ENCODE peak calls at places on chromosomes 1 and 21, in four cellular contexts. T is esophagus squamous epithelium, C is astrocyte, H is kidney epithelial cell. F is an unnamed sample. For H3K36me3, the result is how much of the 10 kb centered on the place peaks cover.

GRCh38 chr1:32775640-32776337 is 41.4 kb downstream of the YARS1 start:
- DNase-seq in T (no peak), C (peak), H (no peak), F (no peak)

GRCh38 chr1:201061886-201062285 is 38.4 kb upstream of the KIF21B start:
- DNase-seq in T (no peak), C (no peak), H (no peak), F (no peak)

GRCh38 chr1:196773713-196774112 is 927 bp upstream of the CFHR3 start:
- DNase-seq in T (no peak), C (no peak), H (no peak), F (no peak)

GRCh38 chr21:32572574-32573420 is 12.5 kb downstream of the TCP10L start:
- DNase-seq in T (no peak), C (no peak), H (no peak), F (no peak)

GRCh38 chr1:44534771-44535170 is 129.7 kb downstream of the RNF220 start:
- DNase-seq in T (no peak), C (no peak), H (no peak), F (no peak)

GRCh38 chr1:114208659-114209215 is 55.1 kb upstream of the SYT6 start:
- DNase-seq in T (no peak), C (no peak), H (no peak), F (no peak)

GRCh38 chr1:32138965-32139364 is 31.1 kb downstream of the KPNA6 start:
- DNase-seq in T (no peak), C (peak), H (no peak), F (no peak)

GRCh38 chr1:29864431-29865022 is 628.2 kb downstream of the PTPRU start:
- DNase-seq in T (no peak), C (no peak), H (no peak), F (no peak)

GRCh38 chr1:90850181-90850924 is 133.3 kb upstream of the BARHL2 start:
- DNase-seq in T (no peak), C (no peak), H (no peak), F (no peak)

GRCh38 chr1:112044745-112045144 is 55.3 kb upstream of the KCND3 start:
- DNase-seq in T (no peak), C (no peak), H (no peak), F (no peak)

GRCh38 chr1:154741747-154742495 is 128.2 kb downstream of the KCNN3 start:
- DNase-seq in T (no peak), C (peak), H (no peak), F (no peak)

GRCh38 chr1:57254006-57254405 is 169.9 kb downstream of the DAB1 start:
- DNase-seq in T (no peak), C (peak), H (no peak), F (peak)

GRCh38 chr21:41167348-41168342 is at the start of gene BACE2:
- DNase-seq in T (no peak), C (peak), H (no peak), F (no peak)

GRCh38 chr1:156114101-156114918 is at the start of gene LMNA:
- DNase-seq in T (peak), C (peak), H (peak), F (peak)

GRCh38 chr21:35257413-35257812 is 208.3 kb upstream of the RUNX1 start:
- DNase-seq in T (no peak), C (peak), H (peak), F (no peak)

GRCh38 chr1:205916541-205916940 is 26.7 kb downstream of the SLC26A9 start:
- DNase-seq in T (no peak), C (peak), H (no peak), F (no peak)

GRCh38 chr1:42618866-42619265 is 39.4 kb upstream of the PPIH start:
- DNase-seq in T (no peak), C (no peak), H (no peak), F (no peak)

GRCh38 chr1:59779949-59780348 is 34.8 kb upstream of the HOOK1 start:
- DNase-seq in T (no peak), C (no peak), H (no peak), F (no peak)
- TF ChIP-seq CTCF in T (no peak), C (no peak), H (peak), F (no peak)

GRCh38 chr1:160211010-160211790 is 6.0 kb downstream of the PEA15 start:
- DNase-seq in T (no peak), C (no peak), H (no peak), F (no peak)
- H3K36me3 ChIP-seq in T (under half), C (half or more), H (under half), F (half or more)

GRCh38 chr1:244231193-244231571 is 180.1 kb downstream of the ZBTB18 start:
- DNase-seq in T (no peak), C (peak), H (no peak), F (no peak)

GRCh38 chr1:244234009-244234643 is 183.0 kb downstream of the ZBTB18 start:
- DNase-seq in T (no peak), C (no peak), H (no peak), F (no peak)

GRCh38 chr1:244236101-244236500 is 185.0 kb downstream of the ZBTB18 start:
- DNase-seq in T (no peak), C (peak), H (no peak), F (no peak)

GRCh38 chr1:244230470-244230869 is 179.4 kb downstream of the ZBTB18 start:
- DNase-seq in T (no peak), C (no peak), H (no peak), F (no peak)

DNA sequence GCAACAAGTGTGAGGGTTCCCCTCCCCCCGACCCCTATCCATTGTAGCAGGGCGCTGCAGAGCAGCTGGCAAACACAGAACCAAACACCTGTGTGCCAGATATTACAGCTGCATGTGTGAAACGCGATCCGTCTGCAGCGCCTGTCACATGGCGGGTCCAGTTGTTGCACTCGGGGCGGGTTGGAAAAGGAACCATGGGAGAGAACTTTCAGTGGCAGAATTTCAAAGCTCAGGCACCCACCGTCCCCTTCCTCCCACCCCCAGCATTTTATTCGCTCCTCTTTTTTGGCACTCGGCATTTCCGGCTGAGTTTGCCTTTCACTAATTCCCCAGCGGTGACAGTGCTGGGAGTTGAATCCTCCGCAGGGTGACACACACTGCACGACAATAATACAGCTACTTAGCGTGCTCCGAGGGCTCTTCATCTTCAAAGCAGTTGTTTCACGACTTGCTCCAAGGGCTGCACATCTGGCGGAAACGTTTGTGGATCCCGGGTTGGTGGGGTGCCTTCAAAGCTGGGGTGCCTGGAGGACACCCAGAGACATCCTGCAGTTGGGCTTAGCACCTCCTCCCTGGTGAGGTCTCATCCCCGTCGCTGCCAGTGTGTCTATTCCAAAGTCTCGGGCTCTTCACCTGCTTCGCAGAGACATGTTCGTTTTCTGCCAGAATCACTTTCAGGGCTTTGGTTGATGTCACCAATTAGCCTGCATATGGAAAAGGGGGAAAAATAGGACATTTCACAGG is 180.7 kb downstream of the ZBTB18 start:
- DNase-seq in T (no peak), C (peak), H (no peak), F (no peak)
- H3K4me3 ChIP-seq in T (peak), C (peak), H (peak), F (peak)

DNA sequence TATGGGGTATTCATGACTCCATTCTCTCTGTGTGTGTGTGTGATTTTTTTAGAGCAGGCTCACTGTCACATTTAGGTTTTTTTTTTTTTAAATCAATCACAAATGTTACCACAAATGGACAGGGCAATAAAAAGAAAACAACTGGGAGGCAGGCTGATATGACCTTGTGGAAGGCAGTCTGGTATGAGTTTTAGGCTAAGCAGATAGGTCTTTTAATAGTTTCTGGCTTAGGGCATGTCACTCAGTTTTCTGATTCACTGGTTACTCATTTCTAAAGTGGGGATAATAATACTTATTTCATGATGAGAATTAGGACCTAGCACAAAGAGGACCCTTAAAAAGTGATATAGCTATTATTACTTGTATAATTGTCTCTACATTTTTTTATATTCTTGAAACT is 278.9 kb downstream of the RYR2 start:
- DNase-seq in T (no peak), C (no peak), H (no peak), F (no peak)
- TF ChIP-seq CTCF in T (no peak), C (no peak), H (no peak), F (no peak)

DNA sequence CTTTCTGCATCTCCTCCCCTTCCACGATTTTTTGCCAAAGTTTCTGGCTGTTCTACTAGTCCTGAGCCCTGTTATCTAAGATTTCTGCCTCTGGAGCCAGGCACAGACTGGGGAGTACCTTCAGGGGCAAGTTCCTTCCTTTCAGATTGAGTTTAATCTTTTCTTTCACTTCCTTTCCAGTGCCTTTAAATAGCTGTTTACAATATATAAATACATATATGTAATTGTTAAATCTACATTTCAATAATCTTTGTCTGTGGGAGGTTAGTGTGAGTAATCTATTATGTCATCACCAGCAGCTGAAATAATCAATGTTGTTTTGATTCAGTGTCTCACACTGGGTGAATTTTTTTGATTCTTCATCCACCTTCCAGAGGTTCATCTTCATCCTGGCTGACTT is 31.8 kb downstream of the DIPK1A start:
- DNase-seq in T (no peak), C (no peak), H (no peak), F (no peak)
- H3K36me3 ChIP-seq in T (under half), C (under half), H (under half), F (under half)

F was measured in BJ.